ENCODE peak calls at places on chromosomes 11 and 22, in four cellular contexts. G is lower leg skin, B is MM.1S, M is lower lobe of right lung. F is an unnamed sample.

GRCh38 chr11:75603791-75604736 is 42.0 kb downstream of the SERPINH1 start:
- DNase-seq in M (no peak), B (no peak), G (no peak), F (no peak)

GRCh38 chr11:45052361-45052760 is 94.1 kb upstream of the PRDM11 start:
- DNase-seq in B (no peak), G (peak), M (no peak), F (no peak)

GRCh38 chr11:132312616-132313210 is 942.3 kb downstream of the NTM start:
- DNase-seq in M (no peak), B (no peak), G (no peak), F (peak)

GRCh38 chr22:44546686-44547310 is 48.8 kb upstream of the RTL6 start:
- DNase-seq in M (no peak), G (peak), B (no peak), F (no peak)

GRCh38 chr11:27497284-27497866 is 9.2 kb downstream of the LIN7C start:
- DNase-seq in M (no peak), G (no peak), B (peak), F (no peak)

GRCh38 chr22:37639070-37639760 is at the start of gene SH3BP1:
- DNase-seq in G (no peak), M (peak), B (peak), F (peak)

GRCh38 chr11:25423436-25424184 is 908.3 kb upstream of the ANO3 start:
- DNase-seq in M (no peak), G (no peak), B (no peak), F (no peak)

GRCh38 chr11:120985718-120986569 is 38.0 kb upstream of the TBCEL start:
- DNase-seq in M (peak), B (peak), G (no peak), F (peak)

GRCh38 chr11:63920126-63920869 is 3.3 kb upstream of the RCOR2 start:
- DNase-seq in B (no peak), M (no peak), G (no peak), F (peak)

GRCh38 chr22:26429458-26430238 is 588 bp downstream of the ASPHD2 start:
- DNase-seq in M (no peak), G (no peak), B (no peak), F (peak)

GRCh38 chr11:120801801-120802689 is 221.9 kb upstream of the TBCEL start:
- DNase-seq in B (peak), M (peak), G (no peak), F (peak)

GRCh38 chr11:19393119-19393518 is 152.4 kb upstream of the E2F8 start:
- DNase-seq in G (peak), M (no peak), B (no peak), F (no peak)

GRCh38 chr22:27474711-27475547 is 326.6 kb downstream of the MN1 start:
- DNase-seq in B (no peak), G (no peak), M (no peak), F (no peak)

GRCh38 chr11:10893713-10894112 is 35.9 kb upstream of the ZBED5 start:
- DNase-seq in G (no peak), M (no peak), B (no peak), F (no peak)

GRCh38 chr11:97269527-97269926 is 879.7 kb downstream of the JRKL start:
- DNase-seq in M (no peak), B (no peak), G (no peak), F (no peak)

GRCh38 chr11:117518455-117518854 is 190.8 kb downstream of the CEP164 start:
- DNase-seq in M (no peak), G (no peak), B (no peak), F (no peak)

GRCh38 chr11:124483422-124483821 is 37.9 kb upstream of the OR8B8 start:
- DNase-seq in B (no peak), M (no peak), G (no peak), F (no peak)

GRCh38 chr22:44403166-44403565 is 90.4 kb upstream of the SHISAL1 start:
- DNase-seq in M (no peak), G (peak), B (no peak), F (no peak)

GRCh38 chr11:12842933-12843636 is 166.0 kb upstream of the RASSF10 start:
- DNase-seq in M (no peak), G (no peak), B (no peak), F (peak)

GRCh38 chr11:65538232-65538914 is 13.5 kb downstream of the SCYL1 start:
- DNase-seq in B (no peak), G (no peak), M (no peak), F (no peak)

GRCh38 chr11:70912226-70912840 is 340.0 kb downstream of the SHANK2 start:
- DNase-seq in B (no peak), G (no peak), M (no peak), F (no peak)

GRCh38 chr22:32204856-32205722 is at the start of gene RFPL2:
- DNase-seq in M (peak), B (no peak), G (no peak), F (peak)
- TF ChIP-seq CTCF in M (no peak), B (no peak), G (no peak), F (no peak)

GRCh38 chr22:50258361-50259292 is 2.9 kb downstream of the MAPK12 start:
- DNase-seq in B (no peak), M (no peak), G (no peak), F (no peak)
- TF ChIP-seq CTCF in B (no peak), M (no peak), G (no peak), F (no peak)

GRCh38 chr11:126607776-126608625 is 252.5 kb downstream of the ST3GAL4 start:
- DNase-seq in G (no peak), B (no peak), M (no peak), F (no peak)

GRCh38 chr11:126606484-126606883 is 251.0 kb downstream of the ST3GAL4 start:
- DNase-seq in B (no peak), G (no peak), M (no peak), F (no peak)

GRCh38 chr11:126608626-126609010 is 253.1 kb downstream of the ST3GAL4 start:
- DNase-seq in B (no peak), G (no peak), M (no peak), F (no peak)

GRCh38 chr11:126604461-126604860 is 249.0 kb downstream of the ST3GAL4 start:
- DNase-seq in G (no peak), B (no peak), M (no peak), F (no peak)

GRCh38 chr11:126607374-126607773 is 251.9 kb downstream of the ST3GAL4 start:
- DNase-seq in G (no peak), B (peak), M (no peak), F (peak)
- TF ChIP-seq CTCF in G (no peak), B (peak), M (peak), F (peak)

GRCh38 chr11:6320411-6321207 is at the start of gene CAVIN3:
- DNase-seq in M (peak), G (peak), B (no peak), F (peak)

GRCh38 chr11:6321961-6322362 is 1.7 kb upstream of the CAVIN3 start:
- DNase-seq in G (no peak), B (no peak), M (no peak), F (no peak)

GRCh38 chr11:6321356-6321755 is 1.1 kb upstream of the CAVIN3 start:
- DNase-seq in M (no peak), G (peak), B (no peak), F (no peak)

GRCh38 chr11:6326303-6326702 is 6.0 kb upstream of the CAVIN3 start:
- DNase-seq in M (no peak), G (no peak), B (no peak), F (no peak)

DNA sequence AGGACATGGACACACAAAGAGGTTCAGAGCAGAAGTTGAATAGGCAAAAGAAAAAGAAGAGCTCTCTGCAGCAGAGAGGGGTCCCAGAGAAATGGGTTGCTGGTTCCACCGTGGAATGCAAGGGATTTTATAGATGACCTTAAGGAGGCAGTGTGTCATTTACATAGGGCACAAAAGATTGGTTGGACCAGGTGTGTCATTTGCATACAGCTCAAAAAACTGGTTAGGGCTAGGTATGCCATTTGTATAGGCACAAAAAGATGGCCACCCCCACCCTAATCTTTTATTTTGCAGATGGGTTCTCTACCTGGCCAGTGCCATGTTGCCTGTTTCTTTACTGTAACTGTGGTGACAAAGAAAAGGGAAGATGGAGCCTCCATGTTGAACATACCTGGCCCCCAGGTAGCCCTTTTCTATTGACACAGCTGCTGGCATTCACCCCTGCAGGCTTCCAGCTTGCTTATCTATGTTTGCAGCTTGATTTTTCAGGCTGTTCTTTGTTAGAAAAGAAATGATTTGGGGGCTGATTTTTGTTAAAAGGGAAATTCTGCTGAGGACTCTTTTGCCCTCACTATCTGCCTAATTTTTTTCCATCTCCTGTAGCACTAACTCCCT is 3.1 kb upstream of the CAVIN3 start:
- DNase-seq in G (no peak), M (no peak), B (no peak), F (no peak)
- TF ChIP-seq CTCF in G (no peak), M (no peak), B (no peak), F (no peak)

GRCh38 chr11:126411971-126412381 is 56.5 kb downstream of the ST3GAL4 start:
- DNase-seq in M (no peak), B (no peak), G (no peak), F (no peak)
- TF ChIP-seq CTCF in M (no peak), B (peak), G (no peak), F (peak)

GRCh38 chr11:41947392-41947791 is 487.9 kb upstream of the LRRC4C start:
- DNase-seq in M (no peak), G (no peak), B (no peak), F (peak)
- TF ChIP-seq CTCF in M (no peak), G (no peak), B (no peak), F (no peak)